ENCODE peak calls at places on chromosome 2, in six cellular contexts. K is anterior cingulate cortex, R is tibial artery, I is T-helper 2 cell, F is body of pancreas, P is AG08396. A is an unnamed sample.

GRCh38 chr2:134080759-134081158 is 173.1 kb upstream of the MGAT5 start:
- DNase-seq in P (no peak), F (no peak), I (no peak), K (no peak), R (no peak), A (no peak)

GRCh38 chr2:105827351-105828096 is 82.8 kb downstream of the NCK2 start:
- DNase-seq in P (no peak), F (no peak), I (no peak), K (no peak), R (no peak), A (no peak)

GRCh38 chr2:172095146-172095904 is 7.4 kb downstream of the DLX2 start:
- DNase-seq in I (no peak), R (no peak), K (no peak), P (peak; percentile 85), F (no peak), A (no peak)

GRCh38 chr2:120777170-120777751 is 41.6 kb downstream of the GLI2 start:
- DNase-seq in P (no peak), I (no peak), F (no peak), R (no peak), K (no peak), A (no peak)

GRCh38 chr2:212330263-212330662 is 208.3 kb downstream of the ERBB4 start:
- DNase-seq in I (no peak), K (no peak), P (no peak), F (no peak), R (no peak), A (peak; percentile 44)

GRCh38 chr2:43305006-43305405 is 78.6 kb upstream of the ZFP36L2 start:
- DNase-seq in K (no peak), R (no peak), F (no peak), I (no peak), P (no peak), A (no peak)

GRCh38 chr2:45812039-45812500 is 160.6 kb downstream of the PRKCE start:
- DNase-seq in R (no peak), F (no peak), P (no peak), K (no peak), I (no peak), A (no peak)

GRCh38 chr2:121008978-121009377 is 273.3 kb downstream of the GLI2 start:
- DNase-seq in I (no peak), F (no peak), R (no peak), K (no peak), P (no peak), A (no peak)

GRCh38 chr2:74747411-74748080 is 86.4 kb upstream of the HK2 start:
- DNase-seq in P (peak; percentile 60), R (no peak), F (no peak), I (no peak), K (no peak), A (no peak)

GRCh38 chr2:189016311-189016830 is 42.2 kb downstream of the COL3A1 start:
- DNase-seq in F (no peak), P (no peak), I (no peak), R (no peak), K (no peak), A (no peak)

GRCh38 chr2:218229239-218229638 is 12.2 kb downstream of the ARPC2 start:
- DNase-seq in F (no peak), P (peak; percentile 40), K (no peak), I (no peak), R (no peak), A (no peak)

GRCh38 chr2:63287961-63288360 is 237.3 kb downstream of the OTX1 start:
- DNase-seq in R (no peak), P (no peak), I (no peak), K (no peak), F (no peak), A (no peak)

GRCh38 chr2:190408538-190409271 is 550 bp downstream of the MFSD6 start:
- DNase-seq in F (peak; percentile 57), R (peak; percentile 73), K (peak; percentile 46), I (peak; percentile 56), P (peak; percentile 59), A (peak; percentile 83)

GRCh38 chr2:9473985-9474360 is 378 bp upstream of the IAH1 start:
- DNase-seq in P (peak; percentile 61), F (peak; percentile 55), K (peak; percentile 53), I (peak; percentile 51), R (peak; percentile 83), A (peak; percentile 68)

GRCh38 chr2:130850788-130851623 is 14.3 kb downstream of the ARHGEF4 start:
- DNase-seq in F (no peak), I (no peak), K (no peak), R (no peak), P (no peak), A (no peak)

GRCh38 chr2:231201475-231201814 is 3.0 kb downstream of the ARMC9 start:
- DNase-seq in K (no peak), P (no peak), I (no peak), F (no peak), R (no peak), A (no peak)